ENCODE peak calls at places on chromosomes 2 and 18, in seven cellular contexts. I, K, Q, Y, R, B and L are unnamed samples.

GRCh38 chr2:23550553-23550952 is 165.6 kb downstream of the KLHL29 start:
- DNase-seq in I (peak; percentile 44), K (no peak), Q (no peak), Y (no peak), R (no peak), B (no peak), L (no peak)

GRCh38 chr18:50623694-50624352 is 63.9 kb downstream of the MAPK4 start:
- DNase-seq in I (no peak), K (no peak), Q (no peak), Y (no peak), R (no peak), B (no peak), L (no peak)

GRCh38 chr2:235054919-235055318 is 103.1 kb downstream of the SH3BP4 start:
- DNase-seq in I (no peak), K (no peak), Q (no peak), Y (no peak), R (no peak), B (no peak), L (no peak)

GRCh38 chr2:13351068-13351467 is 634.3 kb downstream of the TRIB2 start:
- DNase-seq in I (no peak), K (no peak), Q (no peak), Y (no peak), R (no peak), B (no peak), L (no peak)

GRCh38 chr2:223122706-223123265 is 70.8 kb downstream of the KCNE4 start:
- DNase-seq in I (peak; percentile 7), K (no peak), Q (no peak), Y (no peak), R (no peak), B (no peak), L (no peak)

GRCh38 chr18:495452-495851 is 5.0 kb downstream of the COLEC12 start:
- DNase-seq in I (no peak), K (no peak), Q (no peak), Y (no peak), R (no peak), B (no peak), L (no peak)

GRCh38 chr2:59025157-59025757 is 784.1 kb upstream of the FANCL start:
- DNase-seq in I (no peak), K (peak; percentile 4), Q (peak; percentile 5), Y (peak; percentile 13), R (peak; percentile 59), B (no peak), L (no peak)

GRCh38 chr2:126770466-126770865 is 114.5 kb downstream of the GYPC start:
- DNase-seq in I (no peak), K (no peak), Q (no peak), Y (no peak), R (no peak), B (no peak), L (no peak)

GRCh38 chr2:19627359-19627758 is 268.9 kb upstream of the OSR1 start:
- DNase-seq in I (no peak), K (no peak), Q (no peak), Y (no peak), R (no peak), B (no peak), L (no peak)

GRCh38 chr2:100941646-100942240 is 60.3 kb upstream of the RPL31 start:
- DNase-seq in I (no peak), K (no peak), Q (peak; percentile 63), Y (no peak), R (peak; percentile 30), B (no peak), L (no peak)

GRCh38 chr2:175366814-175367213 is 185.3 kb upstream of the ATP5MC3 start:
- DNase-seq in I (peak; percentile 41), K (peak; percentile 58), Q (peak; percentile 57), Y (peak; percentile 32), R (peak; percentile 76), B (no peak), L (no peak)

GRCh38 chr2:121483021-121483420 is 47.7 kb upstream of the RNU4ATAC start:
- DNase-seq in I (no peak), K (no peak), Q (peak; percentile 66), Y (no peak), R (peak; percentile 36), B (no peak), L (no peak)

GRCh38 chr2:157194097-157194688 is 63.3 kb upstream of the GALNT5 start:
- DNase-seq in I (peak; percentile 62), K (peak; percentile 75), Q (peak; percentile 86), Y (peak; percentile 33), R (peak; percentile 81), B (no peak), L (no peak)

GRCh38 chr18:23631746-23632145 is 31.0 kb downstream of the ANKRD29 start:
- DNase-seq in I (no peak), K (no peak), Q (no peak), Y (no peak), R (no peak), B (no peak), L (no peak)

GRCh38 chr2:147025611-147026010 is 819.2 kb upstream of the ACVR2A start:
- DNase-seq in I (no peak), K (no peak), Q (peak; percentile 92), Y (no peak), R (peak; percentile 91), B (no peak), L (no peak)

GRCh38 chr2:163748420-163748819 is 12.6 kb upstream of the FIGN start:
- DNase-seq in I (no peak), K (no peak), Q (no peak), Y (no peak), R (no peak), B (no peak), L (no peak)

GRCh38 chr2:29202819-29203495 is 87.7 kb downstream of the CLIP4 start:
- DNase-seq in I (no peak), K (no peak), Q (no peak), Y (no peak), R (no peak), B (no peak), L (no peak)

GRCh38 chr2:196131949-196132925 is 39.1 kb downstream of the STK17B start:
- DNase-seq in I (no peak), K (no peak), Q (no peak), Y (no peak), R (peak; percentile 46), B (peak; percentile 24), L (peak; percentile 18)

GRCh38 chr18:75207298-75208054 is 1.5 kb downstream of the PTGR3 start:
- DNase-seq in I (no peak), K (no peak), Q (peak; percentile 53), Y (no peak), R (peak; percentile 85), B (no peak), L (peak; percentile 64)

GRCh38 chr18:1311376-1311775 is 406.7 kb downstream of the ADCYAP1 start:
- DNase-seq in I (no peak), K (no peak), Q (no peak), Y (no peak), R (no peak), B (no peak), L (no peak)

GRCh38 chr2:120133572-120134244 is 89.5 kb downstream of the TMEM185B start:
- DNase-seq in I (no peak), K (no peak), Q (peak; percentile 13), Y (no peak), R (peak; percentile 31), B (no peak), L (no peak)